ENCODE peak calls at places on chromosomes 11 and 22, in five cellular contexts. K is epithelial cell of esophagus, W is NB4, C is neural progenitor cell, M is heart right ventricle. S is an unnamed sample.

GRCh38 chr22:19037282-19038163 is 84.7 kb downstream of the DGCR2 start:
- DNase-seq in M (no peak), W (no peak), C (no peak), K (no peak), S (no peak)

GRCh38 chr11:63508009-63508408 is 2.1 kb downstream of the LGALS12 start:
- DNase-seq in W (peak; percentile 89), K (no peak), C (peak; percentile 71), M (peak; percentile 30), S (no peak)

GRCh38 chr11:69704508-69705245 is 855 bp upstream of the FGF19 start:
- DNase-seq in K (peak; percentile 30), W (no peak), M (no peak), C (peak; percentile 95), S (no peak)

GRCh38 chr11:17098632-17099031 is 21.2 kb upstream of the RPS13 start:
- DNase-seq in C (no peak), W (no peak), M (no peak), K (no peak), S (no peak)

GRCh38 chr11:76208829-76209670 is 2.7 kb upstream of the WNT11 start:
- DNase-seq in W (peak; percentile 84), M (peak; percentile 86), C (peak; percentile 92), K (peak; percentile 43), S (peak; percentile 28)

GRCh38 chr22:36073476-36073875 is 44.9 kb upstream of the RBFOX2 start:
- DNase-seq in W (no peak), C (no peak), M (no peak), K (no peak), S (peak; percentile 33)

GRCh38 chr22:48394787-48395620 is 1432.7 kb downstream of the BRD1 start:
- DNase-seq in M (no peak), C (no peak), K (no peak), W (no peak), S (no peak)

GRCh38 chr11:8721740-8722139 is 39.1 kb downstream of the RPL27A start:
- DNase-seq in W (no peak), M (no peak), C (peak; percentile 21), K (no peak), S (no peak)

GRCh38 chr11:129013737-129014475 is 71.2 kb upstream of the TP53AIP1 start:
- DNase-seq in M (no peak), W (no peak), C (no peak), K (peak; percentile 68), S (no peak)

GRCh38 chr22:23583836-23584235 is 3.7 kb upstream of the IGLL1 start:
- DNase-seq in K (no peak), W (no peak), M (no peak), C (no peak), S (no peak)

GRCh38 chr22:44037519-44038370 is 13.6 kb downstream of the PARVB start:
- DNase-seq in W (no peak), M (no peak), K (peak; percentile 96), C (no peak), S (peak; percentile 95)

GRCh38 chr11:105489431-105489830 is 120.4 kb upstream of the GRIA4 start:
- DNase-seq in C (peak; percentile 76), M (no peak), W (no peak), K (peak; percentile 2), S (peak; percentile 3)

GRCh38 chr11:116984186-116984585 is 114.0 kb downstream of the SIK3 start:
- DNase-seq in K (no peak), C (no peak), M (no peak), W (peak; percentile 52), S (peak; percentile 71)

GRCh38 chr22:24156146-24156914 is 25.0 kb upstream of the SUSD2 start:
- DNase-seq in W (peak; percentile 91), K (peak; percentile 46), C (peak; percentile 71), M (no peak), S (peak; percentile 77)

GRCh38 chr11:9701799-9702198 is 37.9 kb downstream of the SWAP70 start:
- DNase-seq in C (no peak), M (no peak), W (no peak), K (no peak), S (peak; percentile 17)

GRCh38 chr11:70603756-70604211 is 205.5 kb downstream of the CTTN start:
- DNase-seq in W (peak; percentile 34), C (no peak), K (peak; percentile 48), M (no peak), S (no peak)

GRCh38 chr11:61152816-61153592 is 8.2 kb downstream of the VPS37C start:
- DNase-seq in W (no peak), C (no peak), M (no peak), K (peak; percentile 84), S (peak; percentile 83)

GRCh38 chr22:33573479-33573878 is 346.8 kb downstream of the LARGE1 start:
- DNase-seq in M (no peak), C (no peak), K (no peak), W (no peak), S (no peak)

GRCh38 chr11:64611961-64612646 is 21.1 kb downstream of the SLC22A12 start:
- DNase-seq in C (no peak), K (no peak), W (peak; percentile 81), M (no peak), S (no peak)

GRCh38 chr11:63829823-63830489 is 9.0 kb upstream of the MARK2 start:
- DNase-seq in C (peak; percentile 68), K (no peak), M (no peak), W (peak; percentile 72), S (peak; percentile 66)

GRCh38 chr22:30238661-30239420 is 7.7 kb downstream of the LIF start:
- DNase-seq in M (peak; percentile 44), K (no peak), C (no peak), W (no peak), S (no peak)

GRCh38 chr22:46073683-46074504 is 76.4 kb upstream of the PPARA start:
- DNase-seq in W (peak; percentile 10), M (peak; percentile 51), C (no peak), K (no peak), S (peak; percentile 65)

GRCh38 chr11:70205049-70205725 is 2.1 kb downstream of the FADD start:
- DNase-seq in K (no peak), W (no peak), M (no peak), C (no peak), S (no peak)

GRCh38 chr22:17943533-17944204 is 80.7 kb downstream of the MICAL3 start:
- DNase-seq in C (no peak), K (no peak), M (no peak), W (no peak), S (no peak)

GRCh38 chr11:99325807-99326206 is 305.1 kb downstream of the CNTN5 start:
- DNase-seq in W (peak; percentile 49), K (peak; percentile 91), M (no peak), C (no peak), S (peak; percentile 1)

GRCh38 chr11:128180446-128181089 is 406.8 kb downstream of the ETS1 start:
- DNase-seq in K (peak; percentile 91), C (no peak), M (no peak), W (no peak), S (peak; percentile 96)

DNA sequence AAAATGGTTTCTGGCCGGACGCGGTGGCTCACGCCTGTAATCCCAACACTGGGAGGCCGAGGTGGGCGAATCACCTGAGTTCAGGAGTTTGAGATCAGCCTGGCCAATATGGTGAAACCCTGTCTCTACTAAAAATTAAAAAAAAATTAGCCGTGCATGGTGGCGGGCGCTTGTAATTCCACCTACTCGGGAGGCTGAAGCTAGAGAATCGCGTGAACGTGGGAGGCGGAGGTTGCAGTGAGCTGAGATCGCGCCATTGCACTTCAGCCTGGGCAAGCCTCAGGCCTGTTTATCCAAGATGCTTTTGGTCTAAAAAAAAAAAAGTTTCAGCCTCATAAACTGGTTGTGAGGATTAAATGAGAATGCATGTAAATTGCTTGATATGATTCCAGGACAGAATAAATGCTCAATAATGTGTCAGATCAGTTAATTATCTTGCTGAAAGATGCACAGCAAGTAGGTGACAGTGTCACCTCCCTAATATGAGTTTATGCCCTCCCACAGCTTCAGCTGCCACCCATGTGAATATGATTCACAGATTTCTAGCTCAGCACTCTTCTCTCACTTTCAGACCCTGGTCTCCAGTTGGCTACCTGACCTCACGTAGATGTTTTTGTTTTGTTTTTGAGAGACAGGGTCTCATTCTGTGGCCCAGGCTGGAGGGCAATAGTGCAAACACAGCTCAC is 1.1 kb upstream of the ALG8 start:
- DNase-seq in K (no peak), C (no peak), M (no peak), W (peak; percentile 52), S (no peak)
- H3K4me3 ChIP-seq in K (peak overlapping the region; percentile 99), C (peak overlapping the region; percentile 93), M (peak overlapping the region; percentile 64), W (peak overlapping the region; percentile 99), S (peak overlapping the region; percentile 85)

GRCh38 chr11:47551086-47551485 is 1.8 kb downstream of the CELF1 start:
- DNase-seq in M (no peak), W (peak; percentile 62), K (peak; percentile 40), C (peak; percentile 63), S (peak; percentile 60)
- TF ChIP-seq CTCF in M (no peak), W (peak; percentile 44), K (peak; percentile 47), C (peak; percentile 55), S (peak; percentile 41)

DNA sequence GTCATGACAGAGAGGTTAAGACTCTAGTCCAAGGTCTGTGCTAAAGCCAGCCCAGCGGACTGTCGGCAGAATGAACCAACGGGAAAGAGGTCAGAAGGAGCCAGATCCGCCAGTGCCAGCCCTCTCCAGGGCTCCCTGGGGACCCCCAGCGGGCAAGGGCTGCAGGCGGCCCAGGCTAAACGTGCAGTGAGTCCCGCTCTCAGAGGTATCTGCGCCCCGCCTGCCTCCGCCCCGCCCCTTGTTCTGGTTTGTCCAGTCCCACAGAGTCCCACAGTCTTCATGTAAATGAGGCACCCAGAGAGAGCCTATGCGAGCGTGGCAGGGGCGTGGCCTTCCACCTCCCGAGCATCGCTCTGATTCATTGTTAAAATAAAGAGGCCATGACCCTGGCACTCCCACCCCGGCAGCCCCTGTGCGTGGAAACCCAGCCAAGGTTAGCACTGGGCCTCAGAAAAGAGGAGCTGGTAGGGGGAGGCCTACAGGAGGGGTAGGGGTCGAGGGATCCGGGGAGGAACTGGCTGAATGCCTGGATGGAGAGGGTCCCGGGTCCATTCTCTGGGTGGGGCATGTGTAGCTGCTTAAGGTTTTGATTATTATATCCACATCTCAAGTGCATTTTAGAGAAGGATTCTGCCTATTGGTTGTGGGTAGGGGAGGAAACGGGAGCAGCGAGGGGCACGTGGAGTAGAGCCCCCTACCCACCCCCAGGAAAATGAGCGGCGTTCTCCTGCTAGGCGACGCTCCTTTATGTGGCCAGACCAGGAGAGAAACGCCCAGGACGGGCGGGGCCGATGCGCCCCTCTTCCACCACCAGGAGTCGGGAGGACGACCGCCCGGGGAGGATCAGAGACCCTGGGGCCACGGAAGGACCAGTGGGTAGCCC is at the start of gene TRIOBP:
- DNase-seq in M (peak; percentile 93), W (peak; percentile 99), K (peak; percentile 97), C (peak; percentile 98), S (peak; percentile 95)
- H3K4me3 ChIP-seq in M (peak within 1 kb of the TSS; percentile 22), W (no peak within 1 kb of the TSS), K (peak within 1 kb of the TSS; percentile 18), C (peak within 1 kb of the TSS; percentile 49), S (peak within 1 kb of the TSS; percentile 39)

DNA sequence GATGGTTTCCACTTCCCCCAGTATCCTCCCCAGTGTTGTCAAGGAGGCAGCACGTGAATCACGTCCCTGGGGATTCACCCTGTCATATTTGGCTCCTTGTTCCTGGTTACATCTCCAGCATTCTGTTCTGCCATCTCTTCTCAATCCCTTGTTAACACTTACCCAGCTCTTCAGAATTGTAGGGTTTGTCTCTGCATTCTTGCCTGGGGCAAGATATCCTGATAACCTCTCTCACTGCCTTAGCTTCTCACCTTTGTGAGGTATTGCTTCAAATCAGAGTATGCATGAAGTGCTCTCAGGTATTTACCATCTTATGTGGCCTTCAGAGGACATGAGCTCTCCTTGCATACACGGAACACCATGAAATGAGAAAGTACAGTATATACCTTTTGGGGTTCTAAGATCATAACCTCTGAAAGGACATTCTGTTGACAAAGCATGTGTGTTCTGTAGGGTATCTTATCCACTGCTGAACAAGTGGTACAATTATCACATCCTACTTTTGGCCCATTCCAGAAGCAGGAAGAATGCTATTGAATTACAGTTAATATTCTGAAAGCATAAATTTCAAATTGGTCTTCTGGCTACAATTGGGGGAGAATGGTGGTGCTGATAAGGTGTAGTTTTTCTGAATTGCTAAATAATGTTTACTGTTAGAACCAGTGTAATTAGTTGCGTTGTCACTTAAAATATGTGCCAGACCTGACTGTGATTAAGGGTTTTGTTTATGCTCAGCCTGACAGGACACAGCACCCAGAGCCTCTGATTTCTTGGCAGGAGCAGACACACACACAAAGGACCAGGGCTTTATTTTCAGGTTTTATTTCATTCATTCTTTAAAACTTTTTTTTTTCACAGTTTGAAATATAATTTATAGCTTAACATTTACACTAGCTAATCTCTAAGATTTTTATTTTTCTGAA is 32.7 kb downstream of the VSTM5 start:
- DNase-seq in C (no peak), W (peak; percentile 48), K (no peak), M (no peak), S (no peak)
- TF ChIP-seq CTCF in C (no peak), W (no peak), K (no peak), M (no peak), S (no peak)

S was measured in foreskin fibroblast.